ENCODE peak calls at places on chromosomes 16 and 17, in seven cellular contexts. One of them, this sample, is unnamed.

GRCh38 chr16:54431041-54431996 is 144.7 kb upstream of the IRX3 start:
- DNase-seq in upper lobe of right lung: no peak
- DNase-seq in lower lobe of right lung: no peak
- DNase-seq in heart left ventricle: no peak
- DNase-seq in psoas muscle: no peak
- DNase-seq in adrenal gland: no peak
- DNase-seq in fibroblast of lung: no peak
- DNase-seq in this sample: no peak

GRCh38 chr16:82995927-82996441 is 369.2 kb downstream of the CDH13 start:
- DNase-seq in fibroblast of lung: peak; percentile 92
- DNase-seq in adrenal gland: peak; percentile 16
- DNase-seq in upper lobe of right lung: no peak
- DNase-seq in heart left ventricle: peak; percentile 30
- DNase-seq in lower lobe of right lung: no peak
- DNase-seq in psoas muscle: no peak
- DNase-seq in this sample: no peak

GRCh38 chr17:17377071-17377487 is 73.9 kb downstream of the NT5M start:
- DNase-seq in fibroblast of lung: no peak
- DNase-seq in heart left ventricle: no peak
- DNase-seq in adrenal gland: no peak
- DNase-seq in upper lobe of right lung: peak; percentile 62
- DNase-seq in lower lobe of right lung: no peak
- DNase-seq in psoas muscle: no peak
- DNase-seq in this sample: peak; percentile 13

GRCh38 chr17:42917236-42917603 is 16.6 kb downstream of the G6PC1 start:
- DNase-seq in psoas muscle: no peak
- DNase-seq in heart left ventricle: no peak
- DNase-seq in fibroblast of lung: no peak
- DNase-seq in adrenal gland: no peak
- DNase-seq in upper lobe of right lung: no peak
- DNase-seq in lower lobe of right lung: no peak
- DNase-seq in this sample: no peak

GRCh38 chr17:40075216-40076100 is 12.7 kb downstream of the THRA start:
- DNase-seq in fibroblast of lung: peak; percentile 75
- DNase-seq in lower lobe of right lung: peak; percentile 88
- DNase-seq in heart left ventricle: peak; percentile 94
- DNase-seq in psoas muscle: peak; percentile 93
- DNase-seq in adrenal gland: peak; percentile 83
- DNase-seq in upper lobe of right lung: peak; percentile 91
- DNase-seq in this sample: peak; percentile 86

GRCh38 chr17:53628011-53628410 is 194.7 kb upstream of the KIF2B start:
- DNase-seq in upper lobe of right lung: no peak
- DNase-seq in psoas muscle: no peak
- DNase-seq in heart left ventricle: no peak
- DNase-seq in lower lobe of right lung: no peak
- DNase-seq in fibroblast of lung: peak; percentile 70
- DNase-seq in adrenal gland: no peak
- DNase-seq in this sample: no peak

GRCh38 chr17:27549251-27549919 is 81.6 kb upstream of the LGALS9 start:
- DNase-seq in psoas muscle: no peak
- DNase-seq in heart left ventricle: no peak
- DNase-seq in lower lobe of right lung: no peak
- DNase-seq in adrenal gland: peak; percentile 66
- DNase-seq in upper lobe of right lung: no peak
- DNase-seq in fibroblast of lung: peak; percentile 62
- DNase-seq in this sample: peak; percentile 52

GRCh38 chr16:74448990-74449389 is 27.7 kb upstream of the CLEC18B start:
- DNase-seq in adrenal gland: peak; percentile 46
- DNase-seq in heart left ventricle: peak; percentile 86
- DNase-seq in fibroblast of lung: peak; percentile 98
- DNase-seq in lower lobe of right lung: no peak
- DNase-seq in upper lobe of right lung: no peak
- DNase-seq in psoas muscle: peak; percentile 65
- DNase-seq in this sample: no peak

GRCh38 chr16:68297908-68298307 is 12.8 kb downstream of the SLC7A6OS start:
- DNase-seq in adrenal gland: no peak
- DNase-seq in lower lobe of right lung: no peak
- DNase-seq in upper lobe of right lung: no peak
- DNase-seq in psoas muscle: no peak
- DNase-seq in heart left ventricle: no peak
- DNase-seq in fibroblast of lung: no peak
- DNase-seq in this sample: no peak

GRCh38 chr17:61196302-61196704 is 203.3 kb upstream of the TBX2 start:
- DNase-seq in lower lobe of right lung: no peak
- DNase-seq in heart left ventricle: no peak
- DNase-seq in psoas muscle: no peak
- DNase-seq in fibroblast of lung: peak; percentile 84
- DNase-seq in adrenal gland: no peak
- DNase-seq in upper lobe of right lung: no peak
- DNase-seq in this sample: no peak

GRCh38 chr16:4734730-4735575 is 616 bp downstream of the DNAAF8 start:
- DNase-seq in adrenal gland: peak; percentile 90
- DNase-seq in fibroblast of lung: peak; percentile 78
- DNase-seq in heart left ventricle: peak; percentile 92
- DNase-seq in psoas muscle: peak; percentile 94
- DNase-seq in lower lobe of right lung: peak; percentile 93
- DNase-seq in upper lobe of right lung: peak; percentile 95
- DNase-seq in this sample: peak; percentile 98

GRCh38 chr16:11949527-11949926 is 7.7 kb upstream of the NPIPB2 start:
- DNase-seq in lower lobe of right lung: peak; percentile 63
- DNase-seq in upper lobe of right lung: peak; percentile 68
- DNase-seq in heart left ventricle: no peak
- DNase-seq in adrenal gland: peak; percentile 35
- DNase-seq in fibroblast of lung: peak; percentile 53
- DNase-seq in psoas muscle: no peak
- DNase-seq in this sample: no peak

GRCh38 chr17:78658281-78658785 is 81.1 kb upstream of the DNAH17 start:
- DNase-seq in lower lobe of right lung: no peak
- DNase-seq in heart left ventricle: no peak
- DNase-seq in upper lobe of right lung: peak; percentile 44
- DNase-seq in psoas muscle: no peak
- DNase-seq in adrenal gland: no peak
- DNase-seq in fibroblast of lung: no peak
- DNase-seq in this sample: peak; percentile 48

GRCh38 chr16:15950167-15950854 is 895 bp downstream of the ABCC1 start:
- DNase-seq in fibroblast of lung: peak; percentile 47
- DNase-seq in lower lobe of right lung: no peak
- DNase-seq in heart left ventricle: no peak
- DNase-seq in adrenal gland: no peak
- DNase-seq in upper lobe of right lung: no peak
- DNase-seq in psoas muscle: no peak
- DNase-seq in this sample: no peak

GRCh38 chr17:2071421-2072281 is 16.7 kb downstream of the HIC1 start:
- DNase-seq in adrenal gland: no peak
- DNase-seq in psoas muscle: peak; percentile 73
- DNase-seq in fibroblast of lung: peak; percentile 87
- DNase-seq in upper lobe of right lung: peak; percentile 70
- DNase-seq in lower lobe of right lung: peak; percentile 63
- DNase-seq in heart left ventricle: peak; percentile 80
- DNase-seq in this sample: peak; percentile 81

GRCh38 chr16:23400387-23400930 is 52.5 kb downstream of the COG7 start:
- DNase-seq in lower lobe of right lung: no peak
- DNase-seq in adrenal gland: no peak
- DNase-seq in upper lobe of right lung: no peak
- DNase-seq in psoas muscle: no peak
- DNase-seq in heart left ventricle: no peak
- DNase-seq in fibroblast of lung: no peak
- DNase-seq in this sample: peak; percentile 22

GRCh38 chr16:59047114-59047513 is 313.0 kb upstream of the GOT2 start:
- DNase-seq in adrenal gland: no peak
- DNase-seq in lower lobe of right lung: no peak
- DNase-seq in heart left ventricle: no peak
- DNase-seq in psoas muscle: no peak
- DNase-seq in upper lobe of right lung: no peak
- DNase-seq in fibroblast of lung: no peak
- DNase-seq in this sample: no peak

GRCh38 chr17:43766413-43767052 is 7.9 kb upstream of the SOST start:
- DNase-seq in fibroblast of lung: peak; percentile 47
- DNase-seq in lower lobe of right lung: peak; percentile 77
- DNase-seq in upper lobe of right lung: peak; percentile 81
- DNase-seq in psoas muscle: no peak
- DNase-seq in adrenal gland: no peak
- DNase-seq in heart left ventricle: peak; percentile 55
- DNase-seq in this sample: no peak

GRCh38 chr16:68259421-68259820 is 4.9 kb upstream of the SLC7A6 start:
- DNase-seq in fibroblast of lung: no peak
- DNase-seq in heart left ventricle: peak; percentile 55
- DNase-seq in upper lobe of right lung: no peak
- DNase-seq in adrenal gland: peak; percentile 43
- DNase-seq in lower lobe of right lung: no peak
- DNase-seq in psoas muscle: peak; percentile 72
- DNase-seq in this sample: no peak

GRCh38 chr17:45263477-45263860 is 1.6 kb upstream of the SPATA32 start:
- DNase-seq in lower lobe of right lung: no peak
- DNase-seq in adrenal gland: no peak
- DNase-seq in fibroblast of lung: no peak
- DNase-seq in heart left ventricle: no peak
- DNase-seq in psoas muscle: peak; percentile 74
- DNase-seq in upper lobe of right lung: peak; percentile 61
- DNase-seq in this sample: no peak

GRCh38 chr16:85075236-85075924 is 36.9 kb downstream of the CIBAR2 start:
- DNase-seq in heart left ventricle: no peak
- DNase-seq in fibroblast of lung: no peak
- DNase-seq in adrenal gland: no peak
- DNase-seq in lower lobe of right lung: no peak
- DNase-seq in psoas muscle: no peak
- DNase-seq in upper lobe of right lung: no peak
- DNase-seq in this sample: no peak

GRCh38 chr16:84548971-84549844 is 44.7 kb upstream of the MEAK7 start:
- DNase-seq in fibroblast of lung: no peak
- DNase-seq in lower lobe of right lung: peak; percentile 46
- DNase-seq in heart left ventricle: peak; percentile 22
- DNase-seq in adrenal gland: no peak
- DNase-seq in upper lobe of right lung: no peak
- DNase-seq in psoas muscle: peak; percentile 54
- DNase-seq in this sample: peak; percentile 90

GRCh38 chr17:60600490-60601431 is 768 bp downstream of the PPM1D start:
- DNase-seq in adrenal gland: peak; percentile 73
- DNase-seq in psoas muscle: peak; percentile 68
- DNase-seq in fibroblast of lung: peak; percentile 90
- DNase-seq in lower lobe of right lung: peak; percentile 71
- DNase-seq in upper lobe of right lung: peak; percentile 71
- DNase-seq in heart left ventricle: peak; percentile 76
- DNase-seq in this sample: no peak

GRCh38 chr17:8289103-8289397 is 580 bp downstream of the RANGRF start:
- DNase-seq in fibroblast of lung: no peak
- DNase-seq in adrenal gland: no peak
- DNase-seq in lower lobe of right lung: peak; percentile 87
- DNase-seq in upper lobe of right lung: no peak
- DNase-seq in heart left ventricle: no peak
- DNase-seq in psoas muscle: peak; percentile 87
- DNase-seq in this sample: no peak

GRCh38 chr16:81880816-81881215 is 101.7 kb downstream of the PLCG2 start:
- DNase-seq in adrenal gland: no peak
- DNase-seq in heart left ventricle: no peak
- DNase-seq in upper lobe of right lung: no peak
- DNase-seq in lower lobe of right lung: no peak
- DNase-seq in psoas muscle: no peak
- DNase-seq in fibroblast of lung: no peak
- DNase-seq in this sample: no peak

GRCh38 chr16:81878529-81878928 is 99.4 kb downstream of the PLCG2 start:
- DNase-seq in fibroblast of lung: no peak
- DNase-seq in upper lobe of right lung: no peak
- DNase-seq in adrenal gland: no peak
- DNase-seq in psoas muscle: no peak
- DNase-seq in heart left ventricle: no peak
- DNase-seq in lower lobe of right lung: no peak
- DNase-seq in this sample: no peak

GRCh38 chr16:81882559-81882958 is 103.5 kb downstream of the PLCG2 start:
- DNase-seq in psoas muscle: no peak
- DNase-seq in adrenal gland: no peak
- DNase-seq in heart left ventricle: no peak
- DNase-seq in lower lobe of right lung: no peak
- DNase-seq in upper lobe of right lung: no peak
- DNase-seq in fibroblast of lung: no peak
- DNase-seq in this sample: no peak

GRCh38 chr16:81881228-81881627 is 102.1 kb downstream of the PLCG2 start:
- DNase-seq in psoas muscle: no peak
- DNase-seq in heart left ventricle: no peak
- DNase-seq in fibroblast of lung: no peak
- DNase-seq in lower lobe of right lung: no peak
- DNase-seq in adrenal gland: no peak
- DNase-seq in upper lobe of right lung: no peak
- DNase-seq in this sample: no peak

GRCh38 chr16:81879625-81880024 is 100.5 kb downstream of the PLCG2 start:
- DNase-seq in lower lobe of right lung: no peak
- DNase-seq in adrenal gland: no peak
- DNase-seq in psoas muscle: no peak
- DNase-seq in upper lobe of right lung: no peak
- DNase-seq in fibroblast of lung: no peak
- DNase-seq in heart left ventricle: no peak
- DNase-seq in this sample: no peak
- TF ChIP-seq CTCF in lower lobe of right lung: peak; percentile 21
- TF ChIP-seq CTCF in adrenal gland: no peak
- TF ChIP-seq CTCF in psoas muscle: no peak
- TF ChIP-seq CTCF in upper lobe of right lung: peak; percentile 25
- TF ChIP-seq CTCF in fibroblast of lung: no peak
- TF ChIP-seq CTCF in heart left ventricle: no peak
- TF ChIP-seq CTCF in this sample: no peak

GRCh38 chr16:88800277-88800592 is 3.4 kb upstream of the CDT1 start:
- DNase-seq in psoas muscle: no peak
- DNase-seq in lower lobe of right lung: no peak
- DNase-seq in adrenal gland: no peak
- DNase-seq in upper lobe of right lung: no peak
- DNase-seq in fibroblast of lung: no peak
- DNase-seq in heart left ventricle: no peak
- DNase-seq in this sample: no peak
- H3K4me1 ChIP-seq in psoas muscle: no peaks in the 10 kb centered on the region
- H3K4me1 ChIP-seq in lower lobe of right lung: peaks cover 25% of the 10 kb centered on the region
- H3K4me1 ChIP-seq in adrenal gland: peaks cover 12% of the 10 kb centered on the region
- H3K4me1 ChIP-seq in upper lobe of right lung: peaks cover 10% of the 10 kb centered on the region
- H3K4me1 ChIP-seq in fibroblast of lung: peaks cover 7% of the 10 kb centered on the region
- H3K4me1 ChIP-seq in heart left ventricle: no peaks in the 10 kb centered on the region
- H3K4me1 ChIP-seq in this sample: peaks cover 8% of the 10 kb centered on the region

GRCh38 chr17:38510424-38511125 is 82.3 kb downstream of the ARHGAP23 start:
- DNase-seq in psoas muscle: peak; percentile 53
- DNase-seq in fibroblast of lung: peak; percentile 46
- DNase-seq in adrenal gland: no peak
- DNase-seq in lower lobe of right lung: no peak
- DNase-seq in upper lobe of right lung: no peak
- DNase-seq in heart left ventricle: no peak
- DNase-seq in this sample: no peak
- TF ChIP-seq CTCF in psoas muscle: peak; percentile 11
- TF ChIP-seq CTCF in fibroblast of lung: no peak
- TF ChIP-seq CTCF in adrenal gland: no peak
- TF ChIP-seq CTCF in lower lobe of right lung: no peak
- TF ChIP-seq CTCF in upper lobe of right lung: no peak
- TF ChIP-seq CTCF in heart left ventricle: no peak
- TF ChIP-seq CTCF in this sample: no peak

DNA sequence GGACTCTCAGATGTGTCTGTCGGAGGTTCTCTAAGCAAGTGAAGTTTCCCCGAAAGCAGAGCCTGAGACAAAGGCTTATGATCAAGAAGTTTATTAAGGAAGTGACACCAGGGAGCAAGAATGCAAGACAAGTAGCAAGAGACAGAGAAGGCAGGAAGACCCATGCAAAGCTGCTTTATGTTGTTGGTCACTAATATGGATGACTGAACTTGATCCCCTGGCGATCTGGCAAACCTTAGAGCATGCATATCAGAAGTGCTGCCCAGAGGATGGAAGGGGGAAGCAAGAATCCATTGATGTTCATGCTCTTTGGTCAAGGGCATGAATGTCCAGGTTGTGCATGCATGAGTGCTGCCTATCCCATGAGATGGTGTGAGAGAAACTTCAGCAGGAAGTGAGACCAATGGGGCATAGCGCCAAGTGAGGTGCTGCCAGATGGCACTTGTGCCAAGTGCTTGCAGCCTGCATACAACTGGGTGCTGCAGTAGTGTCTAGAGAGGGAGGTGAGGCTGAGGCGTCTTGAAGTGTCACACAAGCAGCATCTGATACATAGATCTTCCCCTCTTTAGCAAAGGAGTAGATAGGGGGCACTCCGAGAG is 176.5 kb downstream of the SALL1 start:
- DNase-seq in adrenal gland: no peak
- DNase-seq in upper lobe of right lung: no peak
- DNase-seq in heart left ventricle: no peak
- DNase-seq in lower lobe of right lung: no peak
- DNase-seq in fibroblast of lung: no peak
- DNase-seq in psoas muscle: no peak
- DNase-seq in this sample: no peak
- H3K4me1 ChIP-seq in adrenal gland: no peaks in the 10 kb centered on the region
- H3K4me1 ChIP-seq in upper lobe of right lung: no peaks in the 10 kb centered on the region
- H3K4me1 ChIP-seq in heart left ventricle: no peaks in the 10 kb centered on the region
- H3K4me1 ChIP-seq in lower lobe of right lung: no peaks in the 10 kb centered on the region
- H3K4me1 ChIP-seq in fibroblast of lung: no peaks in the 10 kb centered on the region
- H3K4me1 ChIP-seq in psoas muscle: no peaks in the 10 kb centered on the region
- H3K4me1 ChIP-seq in this sample: no peaks in the 10 kb centered on the region

This sample was measured in spleen.